ENCODE peak calls at places on chromosome 5, in seven cellular contexts. S is IMR-90; C is CD8-positive, alpha-beta T cell; F is gastrocnemius medialis; D is heart right ventricle; A is body of pancreas; T is H9. K is an unnamed sample.

GRCh38 chr5:129460951-129461815 is 1.1 kb downstream of the ADAMTS19 start:
- DNase-seq in S (no peak), C (no peak), F (peak; percentile 42), D (peak; percentile 32), A (peak; percentile 55), T (peak; percentile 73), K (peak; percentile 48)

GRCh38 chr5:65928341-65928752 is 2.0 kb downstream of the ERBIN start:
- DNase-seq in S (no peak), C (no peak), F (no peak), D (no peak), A (no peak), T (no peak), K (no peak)

GRCh38 chr5:179339996-179340395 is 5.3 kb downstream of the ADAMTS2 start:
- DNase-seq in S (no peak), C (no peak), F (no peak), D (no peak), A (no peak), T (no peak), K (no peak)

GRCh38 chr5:159310492-159310891 is 19.8 kb downstream of the IL12B start:
- DNase-seq in S (no peak), C (no peak), F (no peak), D (no peak), A (no peak), T (peak; percentile 67), K (peak; percentile 61)

GRCh38 chr5:35617435-35618296 is at the start of gene SPEF2:
- DNase-seq in S (peak; percentile 91), C (peak; percentile 63), F (peak; percentile 58), D (peak; percentile 77), A (peak; percentile 89), T (peak; percentile 93), K (peak; percentile 89)

GRCh38 chr5:88248743-88249540 is 19.7 kb downstream of the TMEM161B start:
- DNase-seq in S (no peak), C (no peak), F (no peak), D (no peak), A (no peak), T (no peak), K (no peak)

GRCh38 chr5:128426090-128426534 is 111.9 kb downstream of the FBN2 start:
- DNase-seq in S (no peak), C (no peak), F (no peak), D (no peak), A (no peak), T (no peak), K (no peak)

GRCh38 chr5:170097934-170098333 is 7.8 kb upstream of the FOXI1 start:
- DNase-seq in S (no peak), C (no peak), F (peak; percentile 14), D (no peak), A (no peak), T (no peak), K (no peak)

GRCh38 chr5:43073597-43074546 is 33.8 kb upstream of the ANXA2R start:
- DNase-seq in S (peak; percentile 40), C (no peak), F (no peak), D (no peak), A (no peak), T (peak; percentile 53), K (no peak)

GRCh38 chr5:83149671-83150070 is 72.3 kb downstream of the XRCC4 start:
- DNase-seq in S (peak; percentile 76), C (no peak), F (no peak), D (no peak), A (no peak), T (no peak), K (no peak)

GRCh38 chr5:174741352-174741751 is 17.0 kb downstream of the MSX2 start:
- DNase-seq in S (no peak), C (no peak), F (no peak), D (no peak), A (no peak), T (no peak), K (no peak)

GRCh38 chr5:447501-447900 is 4.5 kb downstream of the EXOC3 start:
- DNase-seq in S (no peak), C (no peak), F (no peak), D (peak; percentile 6), A (no peak), T (peak; percentile 17), K (peak; percentile 35)

GRCh38 chr5:177311361-177311722 is 356 bp downstream of the MXD3 start:
- DNase-seq in S (no peak), C (no peak), F (no peak), D (no peak), A (peak; percentile 40), T (peak; percentile 51), K (no peak)

GRCh38 chr5:3833566-3833965 is 237.9 kb downstream of the IRX1 start:
- DNase-seq in S (no peak), C (no peak), F (no peak), D (no peak), A (no peak), T (no peak), K (no peak)

GRCh38 chr5:145218982-145219381 is 616.2 kb downstream of the PRELID2 start:
- DNase-seq in S (no peak), C (no peak), F (no peak), D (no peak), A (no peak), T (no peak), K (no peak)

GRCh38 chr5:160397492-160397891 is 2.4 kb downstream of the FAM200C start:
- DNase-seq in S (no peak), C (no peak), F (no peak), D (no peak), A (no peak), T (no peak), K (no peak)

GRCh38 chr5:125160787-125161502 is 414.5 kb upstream of the ZNF608 start:
- DNase-seq in S (peak; percentile 7), C (no peak), F (no peak), D (no peak), A (no peak), T (peak; percentile 47), K (no peak)

GRCh38 chr5:146388418-146388817 is 49.8 kb downstream of the POU4F3 start:
- DNase-seq in S (peak; percentile 29), C (no peak), F (no peak), D (no peak), A (no peak), T (no peak), K (no peak)

GRCh38 chr5:76689321-76690026 is 26.5 kb upstream of the F2R start:
- DNase-seq in S (peak; percentile 96), C (no peak), F (no peak), D (no peak), A (no peak), T (no peak), K (no peak)

GRCh38 chr5:10233505-10233904 is 16.2 kb downstream of the ATPSCKMT start:
- DNase-seq in S (peak; percentile 97), C (no peak), F (no peak), D (no peak), A (no peak), T (no peak), K (no peak)

GRCh38 chr5:163758283-163758711 is 252.9 kb downstream of the MAT2B start:
- DNase-seq in S (peak; percentile 41), C (no peak), F (no peak), D (no peak), A (no peak), T (no peak), K (no peak)

GRCh38 chr5:26553079-26553478 is 485.3 kb downstream of the CDH9 start:
- DNase-seq in S (no peak), C (no peak), F (no peak), D (no peak), A (no peak), T (no peak), K (no peak)

GRCh38 chr5:116559239-116559638 is 15.4 kb downstream of the SEMA6A start:
- DNase-seq in S (no peak), C (no peak), F (no peak), D (no peak), A (no peak), T (peak; percentile 93), K (no peak)

GRCh38 chr5:133992429-133993151 is 12.2 kb downstream of the VDAC1 start:
- DNase-seq in S (no peak), C (no peak), F (peak; percentile 83), D (peak; percentile 41), A (no peak), T (no peak), K (no peak)

GRCh38 chr5:153496835-153497234 is 6.4 kb downstream of the GRIA1 start:
- DNase-seq in S (peak; percentile 57), C (no peak), F (no peak), D (no peak), A (no peak), T (no peak), K (no peak)

GRCh38 chr5:149172261-149172660 is 31.0 kb downstream of the ABLIM3 start:
- DNase-seq in S (peak; percentile 92), C (no peak), F (no peak), D (no peak), A (no peak), T (no peak), K (no peak)
- H3K4me1 ChIP-seq in S (peaks cover 40% of the 10 kb centered on the region), C (no peaks in the 10 kb centered on the region), F (peaks cover 53% of the 10 kb centered on the region), D (peaks cover 88% of the 10 kb centered on the region), A (no peaks in the 10 kb centered on the region), T (no peaks in the 10 kb centered on the region), K (no peaks in the 10 kb centered on the region)

GRCh38 chr5:141560141-141560540 is 58.7 kb downstream of the DIAPH1 start:
- DNase-seq in S (no peak), C (no peak), F (no peak), D (no peak), A (peak; percentile 60), T (no peak), K (no peak)
- H3K27ac ChIP-seq in S (peak overlapping the region; percentile 95), C (no peak overlapping the region), F (peak overlapping the region; percentile 77), D (peak overlapping the region; percentile 85), A (peak overlapping the region; percentile 89), T (peak overlapping the region; percentile 86), K (no peak overlapping the region)

DNA sequence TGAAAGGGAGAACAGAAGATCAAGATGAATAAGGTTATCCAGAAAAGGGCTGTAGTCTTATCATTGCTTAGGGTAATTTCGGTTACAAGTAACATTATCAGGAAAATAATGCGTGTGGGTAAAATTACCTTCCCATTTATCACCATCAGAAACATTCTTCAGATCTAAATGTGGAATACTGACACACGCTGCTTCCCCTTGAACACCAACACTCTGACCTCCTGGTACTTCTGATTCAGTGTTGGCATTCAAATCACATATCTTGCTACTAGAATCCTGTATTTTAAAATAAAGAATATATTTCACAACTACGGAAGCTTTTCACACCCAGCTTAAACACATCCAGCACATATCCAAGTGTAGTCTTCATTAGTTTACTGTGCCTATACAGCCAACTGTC is 70.2 kb downstream of the PKD2L2 start:
- DNase-seq in S (no peak), C (no peak), F (no peak), D (no peak), A (no peak), T (no peak), K (no peak)
- TF ChIP-seq CTCF in S (no peak), C (no peak), F (no peak), D (no peak), A (no peak), T (no peak), K (no peak)

DNA sequence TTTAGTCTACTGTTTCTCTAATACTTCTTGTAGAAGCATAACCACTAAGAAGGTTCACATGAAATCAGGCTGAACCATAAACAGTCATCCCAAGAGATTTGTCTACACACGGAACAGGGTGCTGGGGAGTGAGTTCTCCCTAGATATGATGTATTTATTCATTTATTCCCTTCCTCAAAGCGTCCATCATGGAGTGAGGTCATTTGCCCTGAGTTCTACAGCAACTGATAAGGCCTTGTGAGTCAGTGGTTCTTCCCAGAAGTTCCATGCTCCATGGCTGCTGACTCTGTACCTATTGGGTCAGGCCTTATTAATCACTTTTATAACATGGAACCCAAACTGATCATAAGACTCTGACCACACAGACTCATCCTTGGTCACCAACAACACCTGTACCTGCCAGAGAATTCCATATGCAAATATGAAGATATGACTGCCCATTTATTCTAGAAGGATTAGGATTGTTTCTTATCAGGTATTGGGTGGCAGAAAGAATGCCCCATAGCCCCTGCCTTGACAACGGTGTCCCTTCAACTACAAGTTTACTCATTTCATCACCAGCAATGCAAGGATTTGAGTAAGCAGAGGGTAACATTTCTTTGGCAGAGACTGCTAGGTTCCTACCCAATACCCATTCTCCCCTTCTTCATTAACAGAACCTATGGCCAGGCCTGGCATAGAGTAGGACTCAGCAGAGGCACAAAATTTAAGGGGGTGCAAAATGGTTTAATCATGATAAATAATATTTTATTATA is 118.1 kb downstream of the LHFPL2 start:
- DNase-seq in S (peak; percentile 99), C (no peak), F (no peak), D (no peak), A (peak; percentile 38), T (no peak), K (no peak)
- H3K4me1 ChIP-seq in S (peaks cover 33% of the 10 kb centered on the region), C (no peaks in the 10 kb centered on the region), F (peaks cover 21% of the 10 kb centered on the region), D (peaks cover 49% of the 10 kb centered on the region), A (peaks cover 18% of the 10 kb centered on the region), T (no peaks in the 10 kb centered on the region), K (no peaks in the 10 kb centered on the region)